ENCODE peak calls at places on chromosomes 13 and 19, in four cellular contexts. B is tibial artery, K is H54, T is left cardiac atrium. U is an unnamed sample.

GRCh38 chr13:105035092-105035491 is 1500.4 kb downstream of the EFNB2 start:
- DNase-seq in B (no peak), K (no peak), T (no peak), U (no peak)

GRCh38 chr19:5025027-5025426 is 56.1 kb downstream of the KDM4B start:
- DNase-seq in B (no peak), K (no peak), T (no peak), U (no peak)

GRCh38 chr13:79995334-79995733 is 345.6 kb downstream of the SPRY2 start:
- DNase-seq in B (no peak), K (no peak), T (no peak), U (no peak)

GRCh38 chr13:80497439-80497838 is 156.5 kb upstream of the SPRY2 start:
- DNase-seq in B (no peak), K (no peak), T (no peak), U (no peak)

GRCh38 chr19:29525901-29526729 is at the start of gene VSTM2B:
- DNase-seq in B (no peak), K (no peak), T (no peak), U (no peak)

GRCh38 chr19:32287086-32287485 is 58.3 kb upstream of the ZNF507 start:
- DNase-seq in B (no peak), K (no peak), T (no peak), U (no peak)

GRCh38 chr13:87122551-87122950 is 548.6 kb upstream of the SLITRK5 start:
- DNase-seq in B (no peak), K (no peak), T (no peak), U (no peak)

GRCh38 chr19:18712981-18713380 is 29.5 kb downstream of the CRTC1 start:
- DNase-seq in B (no peak), K (no peak), T (no peak), U (no peak)

GRCh38 chr13:84032116-84032515 is 149.8 kb upstream of the SLITRK1 start:
- DNase-seq in B (no peak), K (no peak), T (no peak), U (no peak)

GRCh38 chr19:49691243-49692101 is 556 bp downstream of the CPT1C start:
- DNase-seq in B (no peak), K (peak), T (peak), U (no peak)

GRCh38 chr19:19039901-19040300 is 6.5 kb downstream of the ARMC6 start:
- DNase-seq in B (no peak), K (no peak), T (no peak), U (no peak)

GRCh38 chr13:40609972-40610726 is 56.3 kb downstream of the FOXO1 start:
- DNase-seq in B (no peak), K (no peak), T (no peak), U (no peak)

GRCh38 chr13:100620792-100621191 is 32.2 kb upstream of the GGACT start:
- DNase-seq in B (no peak), K (no peak), T (no peak), U (no peak)